ENCODE peak calls at places on chromosomes 16 and 17, in eight cellular contexts. R, F, G, E, M, Y, Q and S are unnamed samples.

GRCh38 chr16:19291459-19291858 is 5.9 kb downstream of the CLEC19A start:
- DNase-seq in R (no peak), F (peak; percentile 8), G (no peak), E (peak; percentile 23), M (no peak), Y (peak; percentile 60), Q (no peak), S (no peak)

GRCh38 chr17:80751460-80752368 is 207.1 kb downstream of the RPTOR start:
- DNase-seq in R (no peak), F (no peak), G (no peak), E (peak; percentile 64), M (no peak), Y (no peak), Q (no peak), S (no peak)

GRCh38 chr17:46167826-46168569 is 25.2 kb downstream of the KANSL1 start:
- DNase-seq in R (no peak), F (no peak), G (no peak), E (no peak), M (no peak), Y (peak; percentile 61), Q (no peak), S (no peak)

GRCh38 chr17:2435181-2435741 is 34.4 kb upstream of the MNT start:
- DNase-seq in R (peak; percentile 31), F (no peak), G (no peak), E (peak; percentile 45), M (no peak), Y (no peak), Q (no peak), S (no peak)

GRCh38 chr16:85424260-85425060 is 188.7 kb upstream of the GSE1 start:
- DNase-seq in R (peak; percentile 73), F (no peak), G (no peak), E (no peak), M (no peak), Y (no peak), Q (peak; percentile 47), S (no peak)

GRCh38 chr17:2685696-2686095 is 25.9 kb downstream of the CLUH start:
- DNase-seq in R (no peak), F (no peak), G (no peak), E (no peak), M (no peak), Y (no peak), Q (no peak), S (no peak)

GRCh38 chr16:53816211-53816610 is 112.3 kb downstream of the FTO start:
- DNase-seq in R (no peak), F (no peak), G (no peak), E (no peak), M (no peak), Y (no peak), Q (no peak), S (no peak)

GRCh38 chr17:62882878-62883277 is 74.8 kb upstream of the MARCHF10 start:
- DNase-seq in R (no peak), F (peak; percentile 16), G (no peak), E (no peak), M (no peak), Y (peak; percentile 29), Q (no peak), S (no peak)

GRCh38 chr17:41781404-41782110 is 5.0 kb downstream of the JUP start:
- DNase-seq in R (no peak), F (no peak), G (no peak), E (no peak), M (no peak), Y (peak; percentile 63), Q (no peak), S (no peak)

GRCh38 chr17:43368740-43369506 is 29.9 kb upstream of the ARL4D start:
- DNase-seq in R (peak; percentile 73), F (peak; percentile 75), G (peak; percentile 47), E (peak; percentile 81), M (peak; percentile 62), Y (peak; percentile 90), Q (peak; percentile 90), S (peak; percentile 43)

GRCh38 chr16:72224260-72224768 is 52.4 kb upstream of the PMFBP1 start:
- DNase-seq in R (no peak), F (no peak), G (no peak), E (no peak), M (no peak), Y (no peak), Q (no peak), S (no peak)

GRCh38 chr17:10292057-10292931 is 80.5 kb downstream of the MYH13 start:
- DNase-seq in R (no peak), F (no peak), G (no peak), E (no peak), M (peak; percentile 96), Y (no peak), Q (no peak), S (no peak)

GRCh38 chr17:58310511-58311428 is 17.8 kb downstream of the TSPOAP1 start:
- DNase-seq in R (peak; percentile 71), F (no peak), G (no peak), E (no peak), M (no peak), Y (no peak), Q (no peak), S (no peak)

GRCh38 chr17:47603830-47604229 is 45.9 kb upstream of the KPNB1 start:
- DNase-seq in R (no peak), F (no peak), G (no peak), E (no peak), M (no peak), Y (no peak), Q (no peak), S (no peak)

GRCh38 chr16:69709456-69710084 is 16.8 kb downstream of the NQO1 start:
- DNase-seq in R (peak; percentile 80), F (no peak), G (no peak), E (no peak), M (peak; percentile 79), Y (peak; percentile 73), Q (no peak), S (peak; percentile 39)

GRCh38 chr16:87391950-87392822 is at the start of gene MAP1LC3B:
- DNase-seq in R (peak; percentile 98), F (peak; percentile 100), G (peak; percentile 99), E (peak; percentile 95), M (peak; percentile 89), Y (peak; percentile 97), Q (peak; percentile 96), S (peak; percentile 99)

GRCh38 chr16:81224836-81225235 is 13.7 kb upstream of the BCO1 start:
- DNase-seq in R (no peak), F (no peak), G (no peak), E (no peak), M (no peak), Y (no peak), Q (no peak), S (no peak)

GRCh38 chr16:72927199-72928088 is 120.5 kb downstream of the ZFHX3 start:
- DNase-seq in R (no peak), F (no peak), G (no peak), E (no peak), M (peak; percentile 79), Y (peak; percentile 78), Q (peak; percentile 77), S (peak; percentile 52)

GRCh38 chr16:27847030-27847550 is 216.4 kb downstream of the GSG1L start:
- DNase-seq in R (no peak), F (no peak), G (no peak), E (no peak), M (peak; percentile 95), Y (no peak), Q (no peak), S (no peak)

GRCh38 chr17:44646280-44646679 is 10.0 kb upstream of the MEIOC start:
- DNase-seq in R (no peak), F (no peak), G (no peak), E (no peak), M (no peak), Y (no peak), Q (no peak), S (no peak)

GRCh38 chr16:30377050-30377811 is 2.6 kb downstream of the MYL11 start:
- DNase-seq in R (no peak), F (no peak), G (no peak), E (no peak), M (no peak), Y (no peak), Q (no peak), S (no peak)